ENCODE peak calls at places on chromosomes 4 and X, in seven cellular contexts. One of them, this sample, is unnamed.

GRCh38 chrX:69060631-69061408 is 104.4 kb downstream of the PJA1 start:
- DNase-seq in lower leg skin: no peak
- DNase-seq in EL: peak
- DNase-seq in germinal center: no peak
- DNase-seq in M059J: peak
- DNase-seq in H54: no peak
- DNase-seq in stomach: peak
- DNase-seq in this sample: no peak

GRCh38 chrX:139803224-139803623 is 95.3 kb upstream of the MCF2 start:
- DNase-seq in EL: no peak
- DNase-seq in stomach: no peak
- DNase-seq in H54: no peak
- DNase-seq in lower leg skin: no peak
- DNase-seq in M059J: peak
- DNase-seq in germinal center: no peak
- DNase-seq in this sample: no peak

GRCh38 chr4:109022941-109023340 is 260.1 kb upstream of the ETNPPL start:
- DNase-seq in germinal center: no peak
- DNase-seq in stomach: no peak
- DNase-seq in M059J: no peak
- DNase-seq in lower leg skin: no peak
- DNase-seq in EL: no peak
- DNase-seq in H54: no peak
- DNase-seq in this sample: no peak

GRCh38 chr4:159107203-159107921 is 4.5 kb downstream of the RAPGEF2 start:
- DNase-seq in lower leg skin: no peak
- DNase-seq in M059J: peak
- DNase-seq in germinal center: no peak
- DNase-seq in stomach: no peak
- DNase-seq in EL: peak
- DNase-seq in H54: no peak
- DNase-seq in this sample: no peak

GRCh38 chrX:40849906-40850672 is 114.7 kb upstream of the MED14 start:
- DNase-seq in stomach: no peak
- DNase-seq in lower leg skin: no peak
- DNase-seq in H54: no peak
- DNase-seq in germinal center: no peak
- DNase-seq in EL: no peak
- DNase-seq in M059J: peak
- DNase-seq in this sample: no peak

GRCh38 chr4:138540056-138540800 is 298.1 kb upstream of the SLC7A11 start:
- DNase-seq in lower leg skin: no peak
- DNase-seq in EL: peak
- DNase-seq in H54: no peak
- DNase-seq in M059J: peak
- DNase-seq in stomach: no peak
- DNase-seq in germinal center: no peak
- DNase-seq in this sample: no peak

GRCh38 chr4:57369446-57369845 is 259.3 kb upstream of the IGFBP7 start:
- DNase-seq in lower leg skin: no peak
- DNase-seq in stomach: no peak
- DNase-seq in M059J: peak
- DNase-seq in H54: no peak
- DNase-seq in EL: no peak
- DNase-seq in germinal center: no peak
- DNase-seq in this sample: no peak

GRCh38 chr4:188781655-188782054 is 642.4 kb downstream of the TRIML1 start:
- DNase-seq in M059J: peak
- DNase-seq in H54: no peak
- DNase-seq in stomach: peak
- DNase-seq in lower leg skin: no peak
- DNase-seq in germinal center: no peak
- DNase-seq in EL: no peak
- DNase-seq in this sample: no peak

GRCh38 chr4:7418131-7418943 is 16.4 kb downstream of the PSAPL1 start:
- DNase-seq in germinal center: no peak
- DNase-seq in stomach: peak
- DNase-seq in H54: no peak
- DNase-seq in M059J: no peak
- DNase-seq in lower leg skin: no peak
- DNase-seq in EL: no peak
- DNase-seq in this sample: no peak

GRCh38 chrX:72125331-72126047 is 6.2 kb downstream of the RTL5 start:
- DNase-seq in stomach: no peak
- DNase-seq in germinal center: no peak
- DNase-seq in H54: no peak
- DNase-seq in M059J: no peak
- DNase-seq in lower leg skin: no peak
- DNase-seq in EL: no peak
- DNase-seq in this sample: no peak

GRCh38 chrX:84188320-84188834 is 378 bp upstream of the RPS6KA6 start:
- DNase-seq in stomach: peak
- DNase-seq in germinal center: peak
- DNase-seq in EL: peak
- DNase-seq in H54: no peak
- DNase-seq in M059J: no peak
- DNase-seq in lower leg skin: no peak
- DNase-seq in this sample: peak

GRCh38 chrX:53930513-53931380 is 113.5 kb downstream of the PHF8 start:
- DNase-seq in stomach: no peak
- DNase-seq in lower leg skin: no peak
- DNase-seq in EL: peak
- DNase-seq in germinal center: no peak
- DNase-seq in M059J: peak
- DNase-seq in H54: no peak
- DNase-seq in this sample: no peak

GRCh38 chr4:101191302-101192098 is 155.8 kb downstream of the PPP3CA start:
- DNase-seq in H54: no peak
- DNase-seq in lower leg skin: peak
- DNase-seq in EL: peak
- DNase-seq in M059J: peak
- DNase-seq in germinal center: no peak
- DNase-seq in stomach: peak
- DNase-seq in this sample: no peak

GRCh38 chrX:10679387-10679786 is 59.0 kb upstream of the MID1 start:
- DNase-seq in M059J: no peak
- DNase-seq in H54: no peak
- DNase-seq in germinal center: no peak
- DNase-seq in EL: no peak
- DNase-seq in lower leg skin: no peak
- DNase-seq in stomach: no peak
- DNase-seq in this sample: no peak

GRCh38 chrX:124829930-124830329 is 483.6 kb downstream of the SH2D1A start:
- DNase-seq in EL: no peak
- DNase-seq in stomach: no peak
- DNase-seq in germinal center: no peak
- DNase-seq in M059J: no peak
- DNase-seq in H54: no peak
- DNase-seq in lower leg skin: no peak
- DNase-seq in this sample: no peak

GRCh38 chr4:52711834-52712171 is 39.4 kb downstream of the ERVMER34-1 start:
- DNase-seq in germinal center: no peak
- DNase-seq in EL: no peak
- DNase-seq in lower leg skin: no peak
- DNase-seq in stomach: no peak
- DNase-seq in M059J: no peak
- DNase-seq in H54: no peak
- DNase-seq in this sample: no peak

GRCh38 chrX:15475486-15475885 is 17.6 kb downstream of the PIR start:
- DNase-seq in H54: no peak
- DNase-seq in stomach: no peak
- DNase-seq in M059J: no peak
- DNase-seq in EL: no peak
- DNase-seq in germinal center: no peak
- DNase-seq in lower leg skin: no peak
- DNase-seq in this sample: no peak

GRCh38 chrX:24465524-24465850 is 401 bp downstream of the PDK3 start:
- DNase-seq in EL: peak
- DNase-seq in stomach: no peak
- DNase-seq in H54: no peak
- DNase-seq in germinal center: no peak
- DNase-seq in M059J: no peak
- DNase-seq in lower leg skin: no peak
- DNase-seq in this sample: no peak

GRCh38 chr4:165398570-165398969 is 19.8 kb downstream of the CPE start:
- DNase-seq in EL: no peak
- DNase-seq in lower leg skin: no peak
- DNase-seq in stomach: no peak
- DNase-seq in M059J: peak
- DNase-seq in germinal center: peak
- DNase-seq in H54: peak
- DNase-seq in this sample: no peak

GRCh38 chr4:140686799-140687198 is 69.4 kb downstream of the TBC1D9 start:
- DNase-seq in M059J: no peak
- DNase-seq in stomach: no peak
- DNase-seq in lower leg skin: no peak
- DNase-seq in germinal center: no peak
- DNase-seq in H54: no peak
- DNase-seq in EL: peak
- DNase-seq in this sample: no peak

GRCh38 chr4:62670509-62670908 is 1470.4 kb downstream of the ADGRL3 start:
- DNase-seq in lower leg skin: no peak
- DNase-seq in stomach: no peak
- DNase-seq in germinal center: no peak
- DNase-seq in H54: no peak
- DNase-seq in M059J: no peak
- DNase-seq in EL: no peak
- DNase-seq in this sample: no peak

GRCh38 chrX:47796433-47796906 is 40.2 kb upstream of the ZNF81 start:
- DNase-seq in stomach: no peak
- DNase-seq in lower leg skin: no peak
- DNase-seq in EL: peak
- DNase-seq in M059J: peak
- DNase-seq in germinal center: no peak
- DNase-seq in H54: no peak
- DNase-seq in this sample: no peak

GRCh38 chrX:34654939-34655338 is 2.1 kb downstream of the TMEM47 start:
- DNase-seq in M059J: peak
- DNase-seq in H54: no peak
- DNase-seq in germinal center: no peak
- DNase-seq in lower leg skin: no peak
- DNase-seq in EL: peak
- DNase-seq in stomach: no peak
- DNase-seq in this sample: no peak

GRCh38 chr4:7169134-7169533 is 23.2 kb upstream of the SORCS2 start:
- DNase-seq in EL: no peak
- DNase-seq in H54: no peak
- DNase-seq in stomach: no peak
- DNase-seq in germinal center: no peak
- DNase-seq in M059J: no peak
- DNase-seq in lower leg skin: no peak
- DNase-seq in this sample: no peak

This sample was measured in GM13976.